ENCODE peak calls at places on chromosomes 5 and 9, in four cellular contexts. O is PC-9, G is IMR-90, P is fibroblast of pulmonary artery. R is an unnamed sample.

GRCh38 chr9:94112716-94113465 is 28.6 kb downstream of the PTPDC1 start:
- DNase-seq in P (peak; percentile 80), O (no peak), G (no peak), R (no peak)

GRCh38 chr5:53403291-53403690 is 77.1 kb upstream of the FST start:
- DNase-seq in P (no peak), G (peak; percentile 46), O (no peak), R (no peak)

GRCh38 chr9:127116946-127117345 is 5.5 kb downstream of the ANGPTL2 start:
- DNase-seq in G (peak; percentile 67), P (peak; percentile 32), O (no peak), R (no peak)

GRCh38 chr9:130497139-130497538 is 52.4 kb downstream of the ASS1 start:
- DNase-seq in P (no peak), G (no peak), O (no peak), R (no peak)

GRCh38 chr5:76908166-76908565 is 44.7 kb upstream of the CRHBP start:
- DNase-seq in O (no peak), G (no peak), P (no peak), R (no peak)

GRCh38 chr9:75372499-75373268 is 284.4 kb downstream of the OSTF1 start:
- DNase-seq in P (no peak), G (no peak), O (no peak), R (no peak)

GRCh38 chr5:28174691-28175090 is 1136.3 kb upstream of the CDH9 start:
- DNase-seq in G (no peak), P (no peak), O (no peak), R (no peak)

GRCh38 chr5:132479073-132479811 is 11.3 kb downstream of the IRF1 start:
- DNase-seq in G (no peak), P (no peak), O (no peak), R (no peak)

GRCh38 chr5:93794954-93795353 is 53.6 kb upstream of the POU5F2 start:
- DNase-seq in G (no peak), P (no peak), O (peak; percentile 32), R (no peak)

GRCh38 chr5:122053181-122054109 is 24.6 kb downstream of the LOX start:
- DNase-seq in O (no peak), G (peak; percentile 40), P (peak; percentile 44), R (no peak)

GRCh38 chr9:99071313-99072039 is 33.4 kb upstream of the TGFBR1 start:
- DNase-seq in P (no peak), G (peak; percentile 48), O (no peak), R (no peak)
- TF ChIP-seq CTCF in P (no peak), G (no peak), O (no peak), R (no peak)

GRCh38 chr5:97044057-97044456 is 98.4 kb downstream of the LIX1 start:
- DNase-seq in O (no peak), P (peak; percentile 33), G (peak; percentile 18), R (no peak)
- TF ChIP-seq CTCF in O (no peak), P (peak; percentile 52), G (peak; percentile 35), R (peak; percentile 37)

GRCh38 chr9:134025606-134026541 is 593 bp downstream of the BRD3OS start:
- DNase-seq in O (peak; percentile 37), G (peak; percentile 41), P (peak; percentile 33), R (peak; percentile 84)
- TF ChIP-seq CTCF in O (no peak), G (peak; percentile 28), P (peak; percentile 12), R (peak; percentile 24)

DNA sequence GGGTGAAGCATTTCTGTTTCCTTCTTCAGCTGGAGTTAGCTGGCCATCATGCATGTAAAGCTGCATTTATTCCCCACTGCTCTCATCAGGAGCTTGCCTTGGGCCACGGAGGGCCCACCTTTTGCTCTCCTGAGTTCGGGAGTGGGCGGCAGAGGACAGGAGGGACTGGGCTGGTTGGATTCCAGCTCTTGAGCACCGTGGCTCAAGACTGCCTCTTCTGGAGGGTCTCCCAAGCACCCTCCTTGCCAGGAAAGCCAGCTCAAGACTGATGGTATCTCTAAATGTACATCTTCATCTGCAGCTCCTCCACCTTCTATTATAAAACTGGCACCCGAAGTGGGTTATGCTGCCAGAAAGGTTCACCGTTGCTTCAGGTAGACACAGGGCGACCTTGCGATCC is 399.6 kb upstream of the IRX1 start:
- DNase-seq in G (no peak), O (no peak), P (no peak), R (no peak)
- TF ChIP-seq CTCF in G (no peak), O (no peak), P (no peak), R (no peak)

GRCh38 chr9:104280711-104281110 is 186.6 kb downstream of the SMC2 start:
- DNase-seq in P (no peak), O (no peak), G (no peak), R (no peak)

GRCh38 chr9:104287255-104287872 is 193.3 kb downstream of the SMC2 start:
- DNase-seq in P (no peak), O (no peak), G (no peak), R (no peak)

GRCh38 chr9:104286792-104287191 is 192.7 kb downstream of the SMC2 start:
- DNase-seq in P (peak; percentile 26), O (no peak), G (no peak), R (no peak)

GRCh38 chr9:104280216-104280585 is 186.1 kb downstream of the SMC2 start:
- DNase-seq in O (no peak), P (peak; percentile 21), G (no peak), R (no peak)

GRCh38 chr9:104286187-104286586 is 192.1 kb downstream of the SMC2 start:
- DNase-seq in P (no peak), O (no peak), G (no peak), R (no peak)
- TF ChIP-seq CTCF in P (no peak), O (no peak), G (no peak), R (no peak)

GRCh38 chr5:1939256-1939655 is 56.5 kb upstream of the IRX4 start:
- DNase-seq in P (no peak), G (no peak), O (no peak), R (no peak)

GRCh38 chr5:1944408-1944807 is 61.7 kb upstream of the IRX4 start:
- DNase-seq in P (no peak), G (no peak), O (no peak), R (no peak)

GRCh38 chr5:1942630-1943029 is 59.9 kb upstream of the IRX4 start:
- DNase-seq in P (no peak), G (no peak), O (no peak), R (no peak)

GRCh38 chr5:1943481-1943880 is 60.8 kb upstream of the IRX4 start:
- DNase-seq in G (no peak), O (no peak), P (no peak), R (no peak)

GRCh38 chr5:1942158-1942557 is 59.4 kb upstream of the IRX4 start:
- DNase-seq in P (no peak), G (no peak), O (no peak), R (no peak)
- TF ChIP-seq CTCF in P (no peak), G (no peak), O (no peak), R (no peak)